ENCODE peak calls at places on chromosome 5, in seven cellular contexts. One of them, this sample, is unnamed. For H3K27me3, the result is how much of the 10 kb centered on the place peaks cover.

GRCh38 chr5:24005384-24005783 is 498.0 kb downstream of the PRDM9 start:
- DNase-seq in hepatocyte: no peak
- DNase-seq in thyroid gland: no peak
- DNase-seq in mesendoderm: no peak
- DNase-seq in ascending aorta: no peak
- DNase-seq in GM23248: peak
- DNase-seq in dorsolateral prefrontal cortex: no peak
- DNase-seq in this sample: no peak

GRCh38 chr5:169258372-169259000 is 42.5 kb downstream of the SLIT3 start:
- DNase-seq in hepatocyte: no peak
- DNase-seq in thyroid gland: no peak
- DNase-seq in mesendoderm: no peak
- DNase-seq in ascending aorta: no peak
- DNase-seq in GM23248: peak
- DNase-seq in dorsolateral prefrontal cortex: no peak
- DNase-seq in this sample: no peak

GRCh38 chr5:146909496-146910068 is 31.0 kb upstream of the PPP2R2B start:
- DNase-seq in hepatocyte: no peak
- DNase-seq in thyroid gland: no peak
- DNase-seq in mesendoderm: no peak
- DNase-seq in ascending aorta: no peak
- DNase-seq in GM23248: no peak
- DNase-seq in dorsolateral prefrontal cortex: no peak
- DNase-seq in this sample: no peak

GRCh38 chr5:55865831-55866230 is 14.7 kb downstream of the IL31RA start:
- DNase-seq in hepatocyte: peak
- DNase-seq in thyroid gland: no peak
- DNase-seq in mesendoderm: peak
- DNase-seq in ascending aorta: no peak
- DNase-seq in GM23248: peak
- DNase-seq in dorsolateral prefrontal cortex: no peak
- DNase-seq in this sample: no peak

GRCh38 chr5:98468188-98468869 is 305.1 kb upstream of the RGMB start:
- DNase-seq in hepatocyte: no peak
- DNase-seq in thyroid gland: no peak
- DNase-seq in mesendoderm: no peak
- DNase-seq in ascending aorta: no peak
- DNase-seq in GM23248: peak
- DNase-seq in dorsolateral prefrontal cortex: no peak
- DNase-seq in this sample: no peak

GRCh38 chr5:172412724-172413260 is 41.5 kb downstream of the SH3PXD2B start:
- DNase-seq in hepatocyte: peak
- DNase-seq in thyroid gland: peak
- DNase-seq in mesendoderm: no peak
- DNase-seq in ascending aorta: peak
- DNase-seq in GM23248: peak
- DNase-seq in dorsolateral prefrontal cortex: no peak
- DNase-seq in this sample: peak

GRCh38 chr5:73264626-73265025 is 91.6 kb downstream of the TMEM174 start:
- DNase-seq in hepatocyte: no peak
- DNase-seq in thyroid gland: no peak
- DNase-seq in mesendoderm: no peak
- DNase-seq in ascending aorta: no peak
- DNase-seq in GM23248: peak
- DNase-seq in dorsolateral prefrontal cortex: no peak
- DNase-seq in this sample: no peak

GRCh38 chr5:155839251-155840037 is 487.5 kb upstream of the SGCD start:
- DNase-seq in hepatocyte: peak
- DNase-seq in thyroid gland: no peak
- DNase-seq in mesendoderm: peak
- DNase-seq in ascending aorta: no peak
- DNase-seq in GM23248: no peak
- DNase-seq in dorsolateral prefrontal cortex: no peak
- DNase-seq in this sample: no peak

GRCh38 chr5:73960023-73960422 is 334.0 kb downstream of the ARHGEF28 start:
- DNase-seq in hepatocyte: no peak
- DNase-seq in thyroid gland: no peak
- DNase-seq in mesendoderm: no peak
- DNase-seq in ascending aorta: no peak
- DNase-seq in GM23248: no peak
- DNase-seq in dorsolateral prefrontal cortex: no peak
- DNase-seq in this sample: no peak

GRCh38 chr5:162785673-162786072 is 651.7 kb upstream of the CCNG1 start:
- DNase-seq in hepatocyte: no peak
- DNase-seq in thyroid gland: no peak
- DNase-seq in mesendoderm: no peak
- DNase-seq in ascending aorta: no peak
- DNase-seq in GM23248: no peak
- DNase-seq in dorsolateral prefrontal cortex: no peak
- DNase-seq in this sample: no peak

GRCh38 chr5:10747678-10748622 is 13.1 kb downstream of the DAP start:
- DNase-seq in hepatocyte: peak
- DNase-seq in thyroid gland: no peak
- DNase-seq in mesendoderm: no peak
- DNase-seq in ascending aorta: no peak
- DNase-seq in GM23248: no peak
- DNase-seq in dorsolateral prefrontal cortex: no peak
- DNase-seq in this sample: no peak

GRCh38 chr5:150653145-150653761 is 7.8 kb upstream of the MYOZ3 start:
- DNase-seq in hepatocyte: no peak
- DNase-seq in thyroid gland: no peak
- DNase-seq in mesendoderm: no peak
- DNase-seq in ascending aorta: no peak
- DNase-seq in GM23248: peak
- DNase-seq in dorsolateral prefrontal cortex: no peak
- DNase-seq in this sample: no peak

GRCh38 chr5:157611571-157612067 is 36.0 kb upstream of the ADAM19 start:
- DNase-seq in hepatocyte: no peak
- DNase-seq in thyroid gland: no peak
- DNase-seq in mesendoderm: no peak
- DNase-seq in ascending aorta: no peak
- DNase-seq in GM23248: no peak
- DNase-seq in dorsolateral prefrontal cortex: no peak
- DNase-seq in this sample: no peak

GRCh38 chr5:152514827-152515397 is 109.8 kb upstream of the NMUR2 start:
- DNase-seq in hepatocyte: peak
- DNase-seq in thyroid gland: no peak
- DNase-seq in mesendoderm: peak
- DNase-seq in ascending aorta: no peak
- DNase-seq in GM23248: peak
- DNase-seq in dorsolateral prefrontal cortex: no peak
- DNase-seq in this sample: no peak

DNA sequence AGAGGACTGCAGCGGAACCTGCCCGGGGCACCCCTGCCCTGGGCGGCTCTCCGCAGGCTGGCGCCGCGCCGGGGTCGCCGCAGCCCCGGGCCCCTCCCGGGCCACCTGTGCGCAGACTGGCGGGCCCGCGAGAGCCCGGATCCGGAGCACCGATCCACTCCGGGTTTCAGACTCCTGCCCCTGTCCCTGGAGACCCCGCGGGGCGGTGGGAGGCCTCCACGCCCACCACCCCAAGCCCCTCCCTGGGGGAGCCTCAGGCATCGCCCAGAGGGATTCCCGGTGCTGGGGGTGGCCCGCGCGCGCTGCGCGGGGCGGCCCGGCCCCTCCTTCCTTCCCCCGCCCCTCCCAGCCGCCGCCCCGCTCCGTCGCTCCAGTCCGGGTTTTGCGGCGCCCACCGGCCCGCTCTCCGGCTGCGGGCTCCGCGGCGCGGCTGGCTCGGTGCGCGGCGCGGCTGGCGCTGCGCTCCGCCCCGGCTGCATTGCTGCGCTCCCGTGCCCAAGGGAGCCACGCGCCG is at the start of gene UNC5A:
- DNase-seq in hepatocyte: peak
- DNase-seq in thyroid gland: no peak
- DNase-seq in mesendoderm: peak
- DNase-seq in ascending aorta: no peak
- DNase-seq in GM23248: no peak
- DNase-seq in dorsolateral prefrontal cortex: peak
- DNase-seq in this sample: no peak
- H3K27me3 ChIP-seq in hepatocyte: half or more
- H3K27me3 ChIP-seq in thyroid gland: under half
- H3K27me3 ChIP-seq in mesendoderm: under half
- H3K27me3 ChIP-seq in ascending aorta: under half
- H3K27me3 ChIP-seq in GM23248: under half
- H3K27me3 ChIP-seq in dorsolateral prefrontal cortex: under half
- H3K27me3 ChIP-seq in this sample: half or more

GRCh38 chr5:140056880-140057279 is 13.8 kb upstream of the NRG2 start:
- DNase-seq in hepatocyte: no peak
- DNase-seq in thyroid gland: no peak
- DNase-seq in mesendoderm: no peak
- DNase-seq in ascending aorta: no peak
- DNase-seq in GM23248: no peak
- DNase-seq in dorsolateral prefrontal cortex: no peak
- DNase-seq in this sample: no peak

GRCh38 chr5:140051950-140052349 is 8.9 kb upstream of the NRG2 start:
- DNase-seq in hepatocyte: no peak
- DNase-seq in thyroid gland: no peak
- DNase-seq in mesendoderm: no peak
- DNase-seq in ascending aorta: no peak
- DNase-seq in GM23248: no peak
- DNase-seq in dorsolateral prefrontal cortex: no peak
- DNase-seq in this sample: no peak

GRCh38 chr5:140058212-140058932 is 15.3 kb upstream of the NRG2 start:
- DNase-seq in hepatocyte: no peak
- DNase-seq in thyroid gland: peak
- DNase-seq in mesendoderm: no peak
- DNase-seq in ascending aorta: no peak
- DNase-seq in GM23248: no peak
- DNase-seq in dorsolateral prefrontal cortex: no peak
- DNase-seq in this sample: no peak

GRCh38 chr5:140055152-140055551 is 12.1 kb upstream of the NRG2 start:
- DNase-seq in hepatocyte: no peak
- DNase-seq in thyroid gland: no peak
- DNase-seq in mesendoderm: no peak
- DNase-seq in ascending aorta: no peak
- DNase-seq in GM23248: no peak
- DNase-seq in dorsolateral prefrontal cortex: no peak
- DNase-seq in this sample: no peak

DNA sequence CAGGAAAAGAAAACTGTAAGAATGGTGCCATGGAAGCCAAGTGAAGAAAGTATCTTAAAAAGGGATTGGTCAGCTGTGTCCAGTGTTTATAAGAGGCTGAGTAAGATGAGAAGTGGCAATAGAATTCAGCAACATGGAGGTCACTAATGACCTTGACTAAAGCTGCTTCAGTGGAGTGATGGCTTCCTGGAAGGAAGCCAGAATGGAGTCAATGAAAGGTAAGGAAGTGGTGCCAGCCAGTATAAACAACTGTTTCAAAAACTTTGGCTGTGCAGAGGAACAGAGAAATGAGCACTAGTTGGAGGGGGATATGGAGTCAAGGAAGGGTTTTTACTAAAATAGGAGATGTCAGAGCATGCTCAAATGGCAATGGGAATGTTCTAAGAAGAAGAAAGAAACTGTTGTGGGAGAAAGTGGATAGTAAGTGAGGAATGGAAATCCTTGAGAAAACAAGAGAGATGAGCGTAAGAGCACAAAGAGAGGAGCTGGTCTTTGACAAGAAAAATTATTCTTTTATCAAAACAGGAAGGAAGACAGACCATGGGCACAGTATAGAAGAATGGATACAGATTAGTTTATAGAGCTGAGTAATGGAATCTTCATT is 11.1 kb upstream of the NRG2 start:
- DNase-seq in hepatocyte: no peak
- DNase-seq in thyroid gland: peak
- DNase-seq in mesendoderm: no peak
- DNase-seq in ascending aorta: no peak
- DNase-seq in GM23248: no peak
- DNase-seq in dorsolateral prefrontal cortex: no peak
- DNase-seq in this sample: no peak
- H3K27me3 ChIP-seq in hepatocyte: half or more
- H3K27me3 ChIP-seq in thyroid gland: under half
- H3K27me3 ChIP-seq in mesendoderm: under half
- H3K27me3 ChIP-seq in ascending aorta: under half
- H3K27me3 ChIP-seq in GM23248: half or more
- H3K27me3 ChIP-seq in dorsolateral prefrontal cortex: under half
- H3K27me3 ChIP-seq in this sample: under half

GRCh38 chr5:177519463-177520235 is 2.9 kb upstream of the DDX41 start:
- DNase-seq in hepatocyte: no peak
- DNase-seq in thyroid gland: no peak
- DNase-seq in mesendoderm: no peak
- DNase-seq in ascending aorta: no peak
- DNase-seq in GM23248: no peak
- DNase-seq in dorsolateral prefrontal cortex: no peak
- DNase-seq in this sample: no peak
- H3K27me3 ChIP-seq in hepatocyte: under half
- H3K27me3 ChIP-seq in thyroid gland: under half
- H3K27me3 ChIP-seq in mesendoderm: under half
- H3K27me3 ChIP-seq in ascending aorta: under half
- H3K27me3 ChIP-seq in GM23248: under half
- H3K27me3 ChIP-seq in dorsolateral prefrontal cortex: under half
- H3K27me3 ChIP-seq in this sample: under half

GRCh38 chr5:137600721-137601360 is 101.7 kb upstream of the SPOCK1 start:
- DNase-seq in hepatocyte: no peak
- DNase-seq in thyroid gland: no peak
- DNase-seq in mesendoderm: no peak
- DNase-seq in ascending aorta: no peak
- DNase-seq in GM23248: peak
- DNase-seq in dorsolateral prefrontal cortex: no peak
- DNase-seq in this sample: no peak
- H3K27me3 ChIP-seq in hepatocyte: under half
- H3K27me3 ChIP-seq in thyroid gland: under half
- H3K27me3 ChIP-seq in mesendoderm: under half
- H3K27me3 ChIP-seq in ascending aorta: under half
- H3K27me3 ChIP-seq in GM23248: under half
- H3K27me3 ChIP-seq in dorsolateral prefrontal cortex: under half
- H3K27me3 ChIP-seq in this sample: under half